ENCODE peak calls at places on chromosome 13, in six cellular contexts. One of them, this sample, is unnamed.

GRCh38 chr13:45206340-45206739 is 5.5 kb upstream of the KCTD4 start:
- DNase-seq in K562: no peak
- DNase-seq in body of pancreas: no peak
- DNase-seq in endothelial cell: no peak
- DNase-seq in cardiac muscle cell: peak
- DNase-seq in Panc1: peak
- DNase-seq in this sample: no peak

GRCh38 chr13:108226184-108226583 is 8.0 kb downstream of the ABHD13 start:
- DNase-seq in body of pancreas: no peak
- DNase-seq in endothelial cell: no peak
- DNase-seq in K562: peak
- DNase-seq in Panc1: no peak
- DNase-seq in cardiac muscle cell: no peak
- DNase-seq in this sample: no peak

GRCh38 chr13:29810898-29811297 is 39.5 kb downstream of the UBL3 start:
- DNase-seq in endothelial cell: no peak
- DNase-seq in Panc1: no peak
- DNase-seq in cardiac muscle cell: no peak
- DNase-seq in body of pancreas: no peak
- DNase-seq in K562: no peak
- DNase-seq in this sample: no peak

GRCh38 chr13:99264053-99264452 is 5.9 kb upstream of the GPR18 start:
- DNase-seq in Panc1: no peak
- DNase-seq in endothelial cell: no peak
- DNase-seq in body of pancreas: no peak
- DNase-seq in K562: no peak
- DNase-seq in cardiac muscle cell: no peak
- DNase-seq in this sample: no peak

GRCh38 chr13:100336795-100337516 is 248.1 kb downstream of the PCCA start:
- DNase-seq in endothelial cell: no peak
- DNase-seq in body of pancreas: no peak
- DNase-seq in Panc1: no peak
- DNase-seq in K562: no peak
- DNase-seq in cardiac muscle cell: no peak
- DNase-seq in this sample: no peak

GRCh38 chr13:70171151-70171550 is 62.9 kb upstream of the KLHL1 start:
- DNase-seq in cardiac muscle cell: no peak
- DNase-seq in K562: no peak
- DNase-seq in Panc1: no peak
- DNase-seq in endothelial cell: no peak
- DNase-seq in body of pancreas: no peak
- DNase-seq in this sample: no peak

GRCh38 chr13:44306401-44307192 is 67.0 kb upstream of the SERP2 start:
- DNase-seq in Panc1: peak
- DNase-seq in cardiac muscle cell: peak
- DNase-seq in K562: no peak
- DNase-seq in body of pancreas: no peak
- DNase-seq in endothelial cell: peak
- DNase-seq in this sample: peak

GRCh38 chr13:102089177-102089576 is 312.7 kb downstream of the FGF14 start:
- DNase-seq in K562: no peak
- DNase-seq in body of pancreas: no peak
- DNase-seq in cardiac muscle cell: no peak
- DNase-seq in endothelial cell: no peak
- DNase-seq in Panc1: no peak
- DNase-seq in this sample: no peak

GRCh38 chr13:69243366-69243765 is 864.3 kb upstream of the ATXN8OS start:
- DNase-seq in Panc1: no peak
- DNase-seq in endothelial cell: no peak
- DNase-seq in cardiac muscle cell: no peak
- DNase-seq in body of pancreas: no peak
- DNase-seq in K562: no peak
- DNase-seq in this sample: peak

GRCh38 chr13:73303858-73304257 is 245.1 kb downstream of the KLF5 start:
- DNase-seq in body of pancreas: no peak
- DNase-seq in Panc1: no peak
- DNase-seq in K562: no peak
- DNase-seq in cardiac muscle cell: no peak
- DNase-seq in endothelial cell: no peak
- DNase-seq in this sample: no peak

GRCh38 chr13:112931028-112931934 is 37.7 kb upstream of the MCF2L start:
- DNase-seq in body of pancreas: peak
- DNase-seq in cardiac muscle cell: peak
- DNase-seq in endothelial cell: peak
- DNase-seq in K562: peak
- DNase-seq in Panc1: no peak
- DNase-seq in this sample: peak
- TF ChIP-seq CTCF in body of pancreas: peak
- TF ChIP-seq CTCF in cardiac muscle cell: peak
- TF ChIP-seq CTCF in endothelial cell: no peak
- TF ChIP-seq CTCF in K562: peak
- TF ChIP-seq CTCF in Panc1: peak
- TF ChIP-seq CTCF in this sample: no peak

GRCh38 chr13:106109391-106109791 is 426.1 kb downstream of the EFNB2 start:
- DNase-seq in K562: no peak
- DNase-seq in Panc1: no peak
- DNase-seq in body of pancreas: no peak
- DNase-seq in cardiac muscle cell: no peak
- DNase-seq in endothelial cell: no peak
- DNase-seq in this sample: no peak

GRCh38 chr13:106113796-106114195 is 421.7 kb downstream of the EFNB2 start:
- DNase-seq in body of pancreas: no peak
- DNase-seq in Panc1: no peak
- DNase-seq in endothelial cell: no peak
- DNase-seq in K562: no peak
- DNase-seq in cardiac muscle cell: no peak
- DNase-seq in this sample: no peak

GRCh38 chr13:106114981-106115554 is 420.4 kb downstream of the EFNB2 start:
- DNase-seq in endothelial cell: no peak
- DNase-seq in body of pancreas: no peak
- DNase-seq in Panc1: no peak
- DNase-seq in cardiac muscle cell: no peak
- DNase-seq in K562: no peak
- DNase-seq in this sample: no peak

GRCh38 chr13:106112191-106112590 is 423.3 kb downstream of the EFNB2 start:
- DNase-seq in Panc1: no peak
- DNase-seq in cardiac muscle cell: no peak
- DNase-seq in K562: no peak
- DNase-seq in endothelial cell: no peak
- DNase-seq in body of pancreas: no peak
- DNase-seq in this sample: no peak

GRCh38 chr13:106110241-106110855 is 425.1 kb downstream of the EFNB2 start:
- DNase-seq in endothelial cell: no peak
- DNase-seq in cardiac muscle cell: no peak
- DNase-seq in Panc1: no peak
- DNase-seq in K562: no peak
- DNase-seq in body of pancreas: no peak
- DNase-seq in this sample: no peak
- TF ChIP-seq CTCF in endothelial cell: no peak
- TF ChIP-seq CTCF in cardiac muscle cell: no peak
- TF ChIP-seq CTCF in Panc1: no peak
- TF ChIP-seq CTCF in K562: no peak
- TF ChIP-seq CTCF in body of pancreas: no peak
- TF ChIP-seq CTCF in this sample: no peak

DNA sequence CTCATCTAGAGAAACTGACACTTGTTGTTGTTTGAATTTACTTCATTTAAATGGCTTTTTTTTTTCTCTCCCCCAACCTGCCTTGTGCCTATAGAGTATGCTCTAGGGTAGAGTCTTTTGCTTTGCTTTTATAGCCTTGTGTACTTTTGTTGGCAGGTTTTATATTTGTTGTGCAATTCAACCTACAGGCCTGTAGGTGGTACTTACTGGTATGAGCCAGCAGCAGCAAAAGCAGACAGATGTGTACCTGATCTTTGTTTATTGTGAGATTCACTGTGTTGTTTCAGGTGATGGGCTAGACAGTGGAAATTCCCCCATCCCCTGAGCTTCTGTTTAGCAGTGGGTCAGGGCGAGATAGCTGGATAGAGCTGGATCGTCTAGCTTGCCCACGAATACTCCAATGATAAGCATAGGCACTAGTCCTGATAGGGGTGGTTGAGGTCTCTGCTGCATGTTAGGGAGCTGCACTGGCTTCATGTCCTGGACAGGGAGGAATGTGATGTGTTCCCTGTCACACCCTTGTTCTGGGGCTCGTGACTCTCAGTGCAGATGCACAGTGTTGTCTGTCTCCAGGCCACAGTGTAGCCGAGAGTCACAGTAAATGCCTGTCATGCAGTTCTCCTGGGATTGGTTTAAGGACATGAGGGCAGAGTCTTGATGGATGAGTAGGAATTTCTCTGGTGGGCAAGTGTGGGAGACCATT is 21.3 kb downstream of the DNAJC3 start:
- DNase-seq in Panc1: no peak
- DNase-seq in cardiac muscle cell: peak
- DNase-seq in K562: no peak
- DNase-seq in endothelial cell: no peak
- DNase-seq in body of pancreas: no peak
- DNase-seq in this sample: no peak
- TF ChIP-seq CTCF in Panc1: peak
- TF ChIP-seq CTCF in cardiac muscle cell: peak
- TF ChIP-seq CTCF in K562: peak
- TF ChIP-seq CTCF in endothelial cell: peak
- TF ChIP-seq CTCF in body of pancreas: peak
- TF ChIP-seq CTCF in this sample: no peak

DNA sequence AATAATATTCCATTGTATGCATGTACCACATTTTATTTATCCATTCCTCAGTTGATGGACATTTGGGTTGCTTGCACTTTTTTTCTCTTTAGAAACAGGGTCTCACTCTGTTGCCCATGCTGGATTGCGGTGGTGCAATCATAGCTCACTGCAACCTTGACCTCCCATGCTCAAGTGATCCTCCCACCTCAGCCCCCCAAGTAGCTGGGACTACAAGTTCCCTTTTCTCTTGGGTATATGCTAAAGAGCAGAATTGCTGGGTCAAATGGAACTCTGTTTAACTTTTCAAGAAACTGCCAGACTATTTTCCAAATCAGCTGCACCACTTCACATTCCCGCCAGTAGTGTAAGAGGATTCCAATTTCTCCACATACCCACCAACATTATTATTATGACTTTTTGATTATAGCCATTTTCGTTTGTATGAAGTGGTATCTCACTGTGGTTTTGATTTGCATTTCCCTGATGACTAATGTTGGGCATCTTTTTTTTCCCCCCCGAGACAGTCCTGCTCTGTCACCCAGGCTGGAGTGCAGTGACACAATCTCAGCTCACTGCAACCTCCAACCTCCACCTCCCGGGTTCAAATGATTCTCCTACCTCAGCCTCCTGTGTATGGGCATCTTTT is 7.6 kb upstream of the IPO5 start:
- DNase-seq in body of pancreas: no peak
- DNase-seq in K562: no peak
- DNase-seq in endothelial cell: no peak
- DNase-seq in cardiac muscle cell: no peak
- DNase-seq in Panc1: no peak
- DNase-seq in this sample: no peak
- TF ChIP-seq CTCF in body of pancreas: no peak
- TF ChIP-seq CTCF in K562: no peak
- TF ChIP-seq CTCF in endothelial cell: no peak
- TF ChIP-seq CTCF in cardiac muscle cell: no peak
- TF ChIP-seq CTCF in Panc1: no peak
- TF ChIP-seq CTCF in this sample: no peak

DNA sequence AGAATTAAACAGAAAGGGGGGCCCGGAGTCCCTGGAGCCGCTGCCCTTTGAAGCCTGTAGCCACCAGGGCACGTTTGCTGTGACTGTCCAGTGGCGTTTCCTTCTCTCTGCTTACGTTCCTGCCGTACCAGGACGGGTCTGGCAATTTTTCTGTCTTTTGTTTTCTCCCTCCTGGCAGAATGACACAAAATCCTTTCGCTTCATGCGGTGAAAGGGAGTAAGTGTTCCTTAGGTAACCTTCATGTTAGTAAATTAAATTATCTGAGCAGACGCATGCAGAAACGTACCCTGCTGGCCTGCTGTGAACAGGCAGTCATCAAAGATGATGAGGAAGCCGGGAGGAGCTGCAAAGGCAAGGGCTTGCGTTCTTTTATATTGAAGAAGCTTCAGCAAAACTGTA is 299.3 kb upstream of the ARGLU1 start:
- DNase-seq in body of pancreas: peak
- DNase-seq in Panc1: no peak
- DNase-seq in K562: no peak
- DNase-seq in endothelial cell: no peak
- DNase-seq in cardiac muscle cell: peak
- DNase-seq in this sample: no peak
- TF ChIP-seq CTCF in body of pancreas: peak
- TF ChIP-seq CTCF in Panc1: no peak
- TF ChIP-seq CTCF in K562: no peak
- TF ChIP-seq CTCF in endothelial cell: no peak
- TF ChIP-seq CTCF in cardiac muscle cell: no peak
- TF ChIP-seq CTCF in this sample: no peak

DNA sequence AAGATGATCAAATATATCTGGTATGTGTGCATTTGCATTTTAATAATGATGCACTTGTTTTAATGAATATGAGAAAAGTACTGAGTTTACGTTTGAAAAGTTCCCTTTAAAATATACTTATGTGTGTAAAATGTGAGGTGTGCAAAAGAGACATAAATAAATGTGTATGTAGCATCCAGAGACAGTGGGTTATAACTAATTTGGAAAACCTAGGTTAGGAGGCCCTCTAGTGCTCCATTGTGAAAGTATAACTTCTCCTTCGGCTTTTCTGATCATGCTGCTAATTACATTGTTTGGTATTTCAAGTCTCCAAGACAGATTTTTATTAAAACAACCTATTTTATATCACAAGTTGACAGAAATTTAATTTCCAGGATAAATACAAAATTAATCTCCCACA is 30.1 kb downstream of the SCEL start:
- DNase-seq in cardiac muscle cell: peak
- DNase-seq in body of pancreas: no peak
- DNase-seq in endothelial cell: peak
- DNase-seq in K562: peak
- DNase-seq in Panc1: peak
- DNase-seq in this sample: no peak
- TF ChIP-seq CTCF in cardiac muscle cell: peak
- TF ChIP-seq CTCF in body of pancreas: peak
- TF ChIP-seq CTCF in endothelial cell: peak
- TF ChIP-seq CTCF in K562: peak
- TF ChIP-seq CTCF in Panc1: peak
- TF ChIP-seq CTCF in this sample: no peak

GRCh38 chr13:51761638-51762350 is 42.2 kb downstream of the DHRS12 start:
- DNase-seq in Panc1: no peak
- DNase-seq in endothelial cell: no peak
- DNase-seq in body of pancreas: no peak
- DNase-seq in cardiac muscle cell: no peak
- DNase-seq in K562: no peak
- DNase-seq in this sample: no peak

GRCh38 chr13:51758691-51759090 is 45.3 kb downstream of the DHRS12 start:
- DNase-seq in Panc1: no peak
- DNase-seq in body of pancreas: no peak
- DNase-seq in K562: no peak
- DNase-seq in endothelial cell: no peak
- DNase-seq in cardiac muscle cell: no peak
- DNase-seq in this sample: no peak

GRCh38 chr13:51763486-51763885 is 40.5 kb downstream of the DHRS12 start:
- DNase-seq in K562: no peak
- DNase-seq in endothelial cell: no peak
- DNase-seq in Panc1: no peak
- DNase-seq in body of pancreas: no peak
- DNase-seq in cardiac muscle cell: no peak
- DNase-seq in this sample: no peak

GRCh38 chr13:51760592-51760991 is 43.4 kb downstream of the DHRS12 start:
- DNase-seq in K562: no peak
- DNase-seq in body of pancreas: no peak
- DNase-seq in Panc1: no peak
- DNase-seq in endothelial cell: no peak
- DNase-seq in cardiac muscle cell: no peak
- DNase-seq in this sample: no peak

GRCh38 chr13:51759240-51759639 is 44.7 kb downstream of the DHRS12 start:
- DNase-seq in K562: no peak
- DNase-seq in cardiac muscle cell: no peak
- DNase-seq in Panc1: no peak
- DNase-seq in endothelial cell: no peak
- DNase-seq in body of pancreas: no peak
- DNase-seq in this sample: no peak
- TF ChIP-seq CTCF in K562: no peak
- TF ChIP-seq CTCF in cardiac muscle cell: no peak
- TF ChIP-seq CTCF in Panc1: no peak
- TF ChIP-seq CTCF in endothelial cell: no peak
- TF ChIP-seq CTCF in body of pancreas: no peak
- TF ChIP-seq CTCF in this sample: no peak